ENCODE peak calls at places on chromosomes 5 and 9, in five cellular contexts. X is CD4-positive, alpha-beta T cell; U is AG09319; L is GM23338; E is omental fat pad. J is an unnamed sample.

GRCh38 chr9:125634040-125634717 is 72.8 kb downstream of the MAPKAP1 start:
- DNase-seq in X (no peak), U (no peak), L (no peak), E (no peak), J (peak; percentile 45)

GRCh38 chr9:16197578-16198370 is 644.9 kb downstream of the CCDC171 start:
- DNase-seq in X (no peak), U (no peak), L (no peak), E (no peak), J (no peak)

GRCh38 chr9:126317513-126317912 is 9.1 kb upstream of the MVB12B start:
- DNase-seq in X (peak; percentile 19), U (no peak), L (no peak), E (no peak), J (no peak)

GRCh38 chr9:120389300-120389699 is 190.7 kb downstream of the CDK5RAP2 start:
- DNase-seq in X (no peak), U (no peak), L (no peak), E (no peak), J (no peak)

GRCh38 chr9:110153431-110153830 is 54.5 kb downstream of the C9orf152 start:
- DNase-seq in X (no peak), U (no peak), L (no peak), E (no peak), J (peak; percentile 23)

GRCh38 chr9:3912260-3912659 is 386.5 kb upstream of the RFX3 start:
- DNase-seq in X (no peak), U (no peak), L (no peak), E (no peak), J (no peak)

GRCh38 chr5:140574165-140574564 is 9.5 kb downstream of the SLC35A4 start:
- DNase-seq in X (no peak), U (no peak), L (no peak), E (no peak), J (no peak)

GRCh38 chr5:129171194-129171944 is 76.8 kb downstream of the ISOC1 start:
- DNase-seq in X (no peak), U (no peak), L (peak; percentile 10), E (no peak), J (no peak)

GRCh38 chr5:150637245-150638052 is 3.0 kb upstream of the SYNPO start:
- DNase-seq in X (no peak), U (peak; percentile 69), L (peak; percentile 76), E (no peak), J (peak; percentile 80)

GRCh38 chr5:7856855-7857254 is 5.9 kb upstream of the CFAP90 start:
- DNase-seq in X (no peak), U (no peak), L (peak; percentile 85), E (no peak), J (peak; percentile 48)

GRCh38 chr5:90866333-90866732 is 307.7 kb downstream of the ADGRV1 start:
- DNase-seq in X (no peak), U (no peak), L (peak; percentile 68), E (no peak), J (peak; percentile 29)

GRCh38 chr5:147578228-147579024 is 68.6 kb upstream of the DPYSL3 start:
- DNase-seq in X (no peak), U (no peak), L (peak; percentile 82), E (no peak), J (peak; percentile 74)

GRCh38 chr5:87410941-87411340 is 1.8 kb downstream of the CCNH start:
- DNase-seq in X (no peak), U (no peak), L (no peak), E (no peak), J (peak; percentile 37)

GRCh38 chr9:34242830-34243229 is 64.0 kb downstream of the UBAP1 start:
- DNase-seq in X (no peak), U (no peak), L (no peak), E (no peak), J (no peak)

GRCh38 chr5:98986556-98986955 is 57.7 kb upstream of the CHD1 start:
- DNase-seq in X (no peak), U (no peak), L (no peak), E (no peak), J (no peak)

GRCh38 chr9:15205632-15206243 is 101.3 kb downstream of the TTC39B start:
- DNase-seq in X (no peak), U (no peak), L (no peak), E (no peak), J (no peak)

GRCh38 chr9:83473488-83473971 is 64.7 kb downstream of the FRMD3 start:
- DNase-seq in X (no peak), U (no peak), L (no peak), E (no peak), J (peak; percentile 14)

GRCh38 chr9:83537331-83538171 is 650 bp downstream of the FRMD3 start:
- DNase-seq in X (no peak), U (no peak), L (peak; percentile 55), E (no peak), J (no peak)

GRCh38 chr5:14869286-14870164 is 2.1 kb downstream of the ANKH start:
- DNase-seq in X (no peak), U (no peak), L (no peak), E (no peak), J (no peak)

GRCh38 chr9:126150411-126151030 is 176.1 kb upstream of the MVB12B start:
- DNase-seq in X (no peak), U (no peak), L (no peak), E (no peak), J (no peak)

GRCh38 chr5:78005021-78005785 is 229.1 kb upstream of the TBCA start:
- DNase-seq in X (no peak), U (peak; percentile 24), L (no peak), E (no peak), J (peak; percentile 39)

GRCh38 chr5:17069995-17070405 is 133.9 kb upstream of the MYO10 start:
- DNase-seq in X (no peak), U (no peak), L (no peak), E (no peak), J (peak; percentile 77)

GRCh38 chr5:150350524-150351344 is 6.8 kb upstream of the TCOF1 start:
- DNase-seq in X (no peak), U (peak; percentile 41), L (peak; percentile 94), E (peak; percentile 47), J (peak; percentile 91)

GRCh38 chr5:139091439-139092156 is 106.6 kb downstream of the SIL1 start:
- DNase-seq in X (no peak), U (no peak), L (no peak), E (no peak), J (peak; percentile 18)

GRCh38 chr9:87445646-87446045 is 52.0 kb upstream of the DAPK1 start:
- DNase-seq in X (no peak), U (no peak), L (peak; percentile 76), E (no peak), J (peak; percentile 28)

GRCh38 chr5:180314106-180314505 is 22.2 kb upstream of the MAPK9 start:
- DNase-seq in X (no peak), U (no peak), L (peak; percentile 82), E (no peak), J (no peak)

GRCh38 chr9:71036501-71036900 is 84.9 kb downstream of the TRPM3 start:
- DNase-seq in X (no peak), U (no peak), L (no peak), E (no peak), J (peak; percentile 86)

GRCh38 chr9:85045271-85045670 is 375.7 kb downstream of the NTRK2 start:
- DNase-seq in X (no peak), U (no peak), L (no peak), E (no peak), J (no peak)

GRCh38 chr9:123369296-123369695 is 13.3 kb downstream of the CRB2 start:
- DNase-seq in X (no peak), U (no peak), L (no peak), E (no peak), J (no peak)

DNA sequence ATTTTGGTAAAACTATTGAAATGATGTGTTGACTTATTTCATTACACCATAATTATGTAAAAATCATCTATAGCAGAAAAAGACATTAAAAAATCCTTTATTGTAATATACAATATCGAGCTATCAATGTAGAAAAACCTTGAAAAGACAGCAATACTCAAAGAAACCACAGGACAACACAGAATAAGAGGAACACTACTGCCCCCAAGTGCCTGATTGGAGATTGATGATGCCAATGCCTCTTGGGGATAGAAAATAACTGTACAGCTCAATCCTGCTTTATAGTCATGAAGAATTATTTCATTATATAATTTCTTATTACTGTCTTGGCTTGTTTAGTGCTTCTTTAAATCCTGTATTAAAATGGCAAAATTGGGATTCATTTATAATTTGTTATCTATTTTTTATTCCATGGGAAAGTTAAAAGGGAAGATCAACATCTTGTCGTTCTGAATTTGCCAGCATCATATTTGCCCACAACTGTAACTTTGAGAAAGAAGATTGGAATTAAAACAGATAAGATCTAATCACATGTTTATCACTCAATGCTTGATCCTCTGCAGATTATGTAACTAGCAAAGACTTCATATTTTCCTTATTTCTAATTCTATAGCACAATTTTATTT is 337.5 kb downstream of the CDH9 start:
- DNase-seq in X (no peak), U (no peak), L (peak; percentile 75), E (no peak), J (peak; percentile 75)
- TF ChIP-seq CTCF in X (no peak), U (no peak), L (peak; percentile 94), E (no peak), J (peak; percentile 61)

DNA sequence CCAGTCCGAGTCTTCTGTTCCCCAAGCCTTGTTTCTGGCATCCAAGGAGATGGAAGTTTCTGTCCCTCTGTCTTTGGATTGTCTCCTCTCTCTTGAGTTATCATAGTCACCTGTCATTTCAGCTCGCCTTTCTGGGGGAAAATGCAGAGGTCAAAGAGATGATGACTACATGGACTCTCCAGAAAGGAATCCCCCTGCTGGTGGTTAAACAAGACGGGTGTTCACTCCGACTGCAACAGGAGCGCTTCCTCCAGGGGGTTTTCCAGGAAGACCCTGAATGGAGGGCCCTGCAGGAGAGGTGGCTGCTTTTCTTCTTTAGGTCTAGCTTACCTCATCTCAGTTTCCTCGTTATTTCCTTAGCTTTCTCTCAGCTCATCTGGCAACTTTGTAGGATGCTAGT is 25.1 kb downstream of the ERAP2 start:
- DNase-seq in X (no peak), U (no peak), L (peak; percentile 50), E (no peak), J (no peak)
- TF ChIP-seq CTCF in X (no peak), U (peak; percentile 4), L (peak; percentile 41), E (no peak), J (peak; percentile 4)

GRCh38 chr5:171162602-171163001 is 146.4 kb upstream of the TLX3 start:
- DNase-seq in X (no peak), U (no peak), L (peak; percentile 80), E (no peak), J (peak; percentile 41)
- TF ChIP-seq CTCF in X (no peak), U (peak; percentile 19), L (peak; percentile 73), E (no peak), J (peak; percentile 41)

GRCh38 chr9:133841167-133841812 is 103.1 kb upstream of the SARDH start:
- DNase-seq in X (no peak), U (no peak), L (no peak), E (no peak), J (no peak)

GRCh38 chr9:133842721-133843227 is 104.6 kb upstream of the SARDH start:
- DNase-seq in X (no peak), U (no peak), L (no peak), E (no peak), J (no peak)

GRCh38 chr9:133843751-133844373 is 105.7 kb upstream of the SARDH start:
- DNase-seq in X (no peak), U (no peak), L (no peak), E (no peak), J (no peak)

GRCh38 chr9:133843250-133843649 is 105.1 kb upstream of the SARDH start:
- DNase-seq in X (no peak), U (no peak), L (no peak), E (no peak), J (no peak)

DNA sequence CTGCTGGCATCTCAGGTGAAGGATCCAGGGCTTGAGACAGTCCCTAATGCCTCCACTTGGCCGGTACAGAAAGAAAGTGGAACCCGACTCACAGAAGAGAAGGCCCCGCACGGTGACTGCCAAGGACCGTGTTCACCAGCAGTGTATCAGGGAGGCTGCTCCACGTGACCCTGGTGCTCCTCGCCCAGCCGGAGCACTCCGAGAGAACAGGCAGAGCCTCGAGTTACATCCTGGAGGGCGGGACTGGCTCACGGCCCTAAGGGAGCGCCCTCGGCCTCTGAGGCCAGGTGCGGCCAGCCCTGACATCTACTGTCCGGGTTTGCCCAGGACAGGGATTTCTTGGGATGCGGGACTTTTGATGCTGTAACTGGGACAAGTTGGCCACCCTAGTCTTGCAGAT is 104.0 kb upstream of the SARDH start:
- DNase-seq in X (no peak), U (no peak), L (peak; percentile 56), E (no peak), J (no peak)
- TF ChIP-seq CTCF in X (no peak), U (no peak), L (no peak), E (no peak), J (no peak)